ENCODE peak calls at places on chromosomes 13 and 19, in ten cellular contexts. Y is H4; U is iris pigment epithelial cell; N is skeletal muscle cell; H is activated naive CD4-positive, alpha-beta T cell treated with Interleukin-2 at 50 U/mL for 16 hours; J is RWPE1; V is HS-5; I is Jurkat, Clone E6-1; S is heart right ventricle; O is effector CD4-positive, alpha-beta T cell. E is an unnamed sample.

GRCh38 chr19:12664406-12665280 is 1.9 kb downstream of the MAN2B1 start:
- DNase-seq in Y (no peak), N (no peak), I (no peak), S (no peak), V (no peak), O (no peak), U (no peak), J (no peak), H (no peak), E (no peak)

GRCh38 chr13:113491418-113491883 is 940 bp upstream of the DCUN1D2 start:
- DNase-seq in Y (no peak), V (no peak), S (peak), N (no peak), I (no peak), J (peak), O (no peak), U (peak), H (no peak), E (no peak)

GRCh38 chr19:17398902-17399527 is 5.0 kb upstream of the CCDC194 start:
- DNase-seq in I (no peak), J (no peak), S (no peak), Y (no peak), V (no peak), N (no peak), O (no peak), U (no peak), H (no peak), E (no peak)

GRCh38 chr13:106573279-106573831 is 5.4 kb upstream of the ARGLU1 start:
- DNase-seq in I (no peak), N (peak), J (no peak), U (peak), V (peak), O (no peak), Y (no peak), H (no peak), S (no peak), E (no peak)

GRCh38 chr13:104586010-104586746 is 1520.0 kb upstream of the SLC10A2 start:
- DNase-seq in Y (peak), H (no peak), N (peak), U (peak), I (no peak), S (no peak), O (no peak), J (peak), V (no peak), E (peak)

GRCh38 chr13:51827254-51827653 is 17.7 kb downstream of the TMEM272 start:
- DNase-seq in V (no peak), N (no peak), Y (no peak), S (no peak), H (no peak), J (no peak), U (no peak), I (peak), O (no peak), E (no peak)

GRCh38 chr13:113724780-113725315 is 34.2 kb upstream of the TMEM255B start:
- DNase-seq in O (peak), H (peak), V (no peak), S (peak), I (no peak), J (peak), U (peak), Y (peak), N (no peak), E (no peak)

GRCh38 chr13:110232756-110233155 is 74.2 kb downstream of the COL4A1 start:
- DNase-seq in H (no peak), N (peak), V (no peak), Y (no peak), U (peak), S (no peak), I (no peak), J (no peak), O (no peak), E (no peak)

GRCh38 chr19:7676854-7677253 is at the start of gene MCEMP1:
- DNase-seq in J (no peak), S (no peak), H (no peak), U (no peak), Y (no peak), I (no peak), N (no peak), V (no peak), O (no peak), E (no peak)

GRCh38 chr19:38031423-38031770 is 124.4 kb downstream of the SIPA1L3 start:
- DNase-seq in S (no peak), U (peak), J (no peak), O (no peak), I (no peak), Y (no peak), N (no peak), H (no peak), V (peak), E (no peak)

GRCh38 chr13:33862006-33862405 is 44.1 kb downstream of the RFC3 start:
- DNase-seq in O (no peak), U (no peak), S (no peak), Y (no peak), H (no peak), J (no peak), I (no peak), N (no peak), V (no peak), E (no peak)

GRCh38 chr19:33690461-33691427 is 69.0 kb downstream of the CHST8 start:
- DNase-seq in N (no peak), I (no peak), S (no peak), O (no peak), U (no peak), J (no peak), V (no peak), Y (no peak), H (no peak), E (no peak)

GRCh38 chr19:31317098-31317497 is 32.1 kb downstream of the TSHZ3 start:
- DNase-seq in Y (no peak), O (no peak), U (no peak), V (no peak), H (no peak), N (no peak), S (no peak), J (no peak), I (no peak), E (no peak)

GRCh38 chr13:20118268-20119140 is 42.3 kb downstream of the GJA3 start:
- DNase-seq in N (no peak), Y (no peak), U (peak), J (no peak), V (no peak), I (no peak), H (no peak), O (peak), S (peak), E (no peak)

GRCh38 chr13:72798817-72799216 is 16.9 kb downstream of the PIBF1 start:
- DNase-seq in U (no peak), V (no peak), J (no peak), S (no peak), O (no peak), I (no peak), H (no peak), Y (no peak), N (no peak), E (no peak)

GRCh38 chr13:72180253-72180952 is 313.4 kb upstream of the DACH1 start:
- DNase-seq in U (peak), H (no peak), J (peak), N (no peak), V (peak), O (no peak), I (no peak), S (no peak), Y (no peak), E (no peak)

GRCh38 chr13:26469602-26470001 is 87.9 kb upstream of the WASF3 start:
- DNase-seq in S (no peak), H (no peak), N (no peak), V (no peak), O (no peak), Y (no peak), J (no peak), I (no peak), U (no peak), E (no peak)

GRCh38 chr13:100542546-100543156 is 45.9 kb downstream of the GGACT start:
- DNase-seq in S (no peak), H (no peak), V (peak), O (no peak), Y (peak), I (peak), U (peak), N (peak), J (peak), E (no peak)

GRCh38 chr19:11092181-11092538 is 2.9 kb downstream of the LDLR start:
- DNase-seq in J (no peak), H (peak), S (no peak), V (peak), I (no peak), U (peak), Y (no peak), N (no peak), O (peak), E (no peak)

GRCh38 chr13:66940113-66940512 is 290.0 kb downstream of the PCDH9 start:
- DNase-seq in N (no peak), J (peak), O (no peak), V (no peak), S (no peak), H (no peak), U (peak), I (no peak), Y (peak), E (no peak)

GRCh38 chr13:104936304-104936703 is 1599.2 kb downstream of the EFNB2 start:
- DNase-seq in Y (no peak), O (no peak), N (no peak), U (no peak), H (no peak), S (no peak), J (no peak), V (no peak), I (no peak), E (no peak)

GRCh38 chr13:31372454-31372853 is 172.7 kb downstream of the B3GLCT start:
- DNase-seq in S (no peak), Y (no peak), U (no peak), N (no peak), O (no peak), V (no peak), I (no peak), J (no peak), H (no peak), E (no peak)

GRCh38 chr19:48445256-48445605 is 552 bp upstream of the GRWD1 start:
- DNase-seq in N (peak), V (no peak), Y (peak), U (peak), I (peak), O (no peak), J (peak), H (peak), S (no peak), E (peak)

GRCh38 chr13:102584423-102584822 is 12.4 kb upstream of the TPP2 start:
- DNase-seq in Y (no peak), N (no peak), J (no peak), O (no peak), H (no peak), V (no peak), I (no peak), S (no peak), U (no peak), E (no peak)

GRCh38 chr19:28999733-29000433 is 213.1 kb downstream of the UQCRFS1 start:
- DNase-seq in S (no peak), N (no peak), I (no peak), U (no peak), J (no peak), O (no peak), Y (no peak), H (no peak), V (no peak), E (no peak)

GRCh38 chr19:53132231-53132991 is at the start of gene ZNF415:
- DNase-seq in J (peak), O (peak), U (peak), N (peak), S (peak), Y (no peak), I (no peak), V (peak), H (peak), E (peak)

GRCh38 chr19:12365094-12365371 is 450 bp downstream of the ZNF442 start:
- DNase-seq in Y (no peak), O (no peak), U (peak), H (no peak), V (no peak), S (no peak), N (no peak), I (no peak), J (peak), E (no peak)

GRCh38 chr19:51704601-51705000 is 11.5 kb downstream of the SPACA6 start:
- DNase-seq in H (no peak), J (no peak), O (no peak), N (no peak), S (no peak), V (no peak), I (no peak), U (no peak), Y (no peak), E (no peak)

GRCh38 chr19:54707932-54708331 is 16.3 kb upstream of the KIR3DL3 start:
- DNase-seq in I (peak), Y (no peak), S (no peak), J (no peak), U (no peak), V (no peak), H (no peak), N (no peak), O (no peak), E (no peak)

GRCh38 chr19:21586341-21587116 is 81.1 kb downstream of the ZNF429 start:
- DNase-seq in I (no peak), V (no peak), U (no peak), O (no peak), H (no peak), J (no peak), Y (no peak), N (no peak), S (peak), E (no peak)

GRCh38 chr19:46862974-46863632 is 2.3 kb downstream of the ARHGAP35 start:
- DNase-seq in J (no peak), H (no peak), V (no peak), Y (no peak), N (no peak), U (no peak), S (no peak), O (no peak), I (no peak), E (no peak)

GRCh38 chr19:19113040-19113541 is 25.2 kb downstream of the TMEM161A start:
- DNase-seq in S (no peak), J (no peak), V (no peak), Y (no peak), U (peak), N (peak), O (no peak), H (no peak), I (peak), E (peak)

GRCh38 chr13:99709134-99709533 is 207.9 kb downstream of the TM9SF2 start:
- DNase-seq in N (no peak), U (no peak), S (no peak), Y (no peak), O (no peak), I (no peak), V (no peak), J (no peak), H (no peak), E (no peak)

GRCh38 chr19:3606690-3607289 is at the start of gene TBXA2R:
- DNase-seq in I (no peak), U (peak), Y (no peak), S (peak), N (peak), H (peak), O (peak), V (peak), J (no peak), E (no peak)

GRCh38 chr19:14118165-14119051 is 846 bp upstream of the PRKACA start:
- DNase-seq in U (peak), J (peak), H (peak), V (no peak), Y (no peak), I (peak), N (peak), S (peak), O (peak), E (no peak)

GRCh38 chr13:111338841-111339240 is 18.4 kb downstream of the TEX29 start:
- DNase-seq in V (no peak), J (no peak), H (no peak), S (no peak), I (no peak), N (no peak), U (no peak), O (no peak), Y (no peak), E (no peak)

E was measured in AG04450.